ENCODE peak calls at places on chromosomes 1 and 21, in four cellular contexts. C, T, E and S are unnamed samples.

GRCh38 chr1:29253180-29253579 is 16.9 kb downstream of the PTPRU start:
- DNase-seq in C (no peak), T (no peak), E (no peak), S (no peak)

GRCh38 chr1:227776277-227776676 is 39.2 kb upstream of the PRSS38 start:
- DNase-seq in C (no peak), T (peak), E (peak), S (no peak)

GRCh38 chr1:207298666-207299065 is 22.8 kb upstream of the CD55 start:
- DNase-seq in C (no peak), T (peak), E (peak), S (peak)

GRCh38 chr1:19353596-19353995 is 41.5 kb downstream of the SLC66A1 start:
- DNase-seq in C (peak), T (no peak), E (no peak), S (no peak)

GRCh38 chr1:189708674-189709073 is 769.0 kb downstream of the BRINP3 start:
- DNase-seq in C (no peak), T (peak), E (peak), S (no peak)

GRCh38 chr1:158116768-158117167 is 63.9 kb upstream of the CD1D start:
- DNase-seq in C (no peak), T (no peak), E (no peak), S (no peak)

GRCh38 chr1:78047131-78047530 is 1.4 kb downstream of the GIPC2 start:
- DNase-seq in C (no peak), T (peak), E (no peak), S (peak)

GRCh38 chr1:84510668-84511067 is 4.3 kb upstream of the GNG5 start:
- DNase-seq in C (no peak), T (no peak), E (no peak), S (no peak)

GRCh38 chr1:77084457-77084856 is 134.8 kb downstream of the PIGK start:
- DNase-seq in C (no peak), T (no peak), E (no peak), S (no peak)

GRCh38 chr21:18743523-18743922 is 339.9 kb upstream of the TMPRSS15 start:
- DNase-seq in C (no peak), T (no peak), E (peak), S (no peak)

GRCh38 chr1:164470996-164471395 is 88.0 kb upstream of the PBX1 start:
- DNase-seq in C (no peak), T (no peak), E (no peak), S (no peak)

GRCh38 chr1:84146375-84147032 is 2.4 kb downstream of the PRKACB start:
- DNase-seq in C (no peak), T (peak), E (peak), S (peak)

GRCh38 chr21:42631142-42631541 is 22.3 kb upstream of the PDE9A start:
- DNase-seq in C (no peak), T (no peak), E (no peak), S (no peak)

GRCh38 chr21:45138199-45139002 is 64.0 kb downstream of the ADARB1 start:
- DNase-seq in C (no peak), T (peak), E (peak), S (peak)

GRCh38 chr21:34367320-34367935 is 3.6 kb downstream of the KCNE2 start:
- DNase-seq in C (no peak), T (peak), E (peak), S (peak)

GRCh38 chr1:151756291-151756690 is 7.0 kb downstream of the MRPL9 start:
- DNase-seq in C (no peak), T (peak), E (peak), S (peak)

GRCh38 chr1:30257742-30258380 is 465.5 kb downstream of the MATN1 start:
- DNase-seq in C (no peak), T (no peak), E (no peak), S (no peak)

GRCh38 chr1:32991386-32991785 is 26.8 kb upstream of the RNF19B start:
- DNase-seq in C (no peak), T (peak), E (no peak), S (peak)

GRCh38 chr1:48576565-48576964 is 104.6 kb upstream of the SPATA6 start:
- DNase-seq in C (no peak), T (no peak), E (no peak), S (no peak)

GRCh38 chr1:47937586-47937985 is 59.6 kb downstream of the TRABD2B start:
- DNase-seq in C (no peak), T (no peak), E (no peak), S (no peak)

GRCh38 chr1:22321917-22322316 is 129.7 kb upstream of the ZBTB40 start:
- DNase-seq in C (no peak), T (no peak), E (no peak), S (no peak)